ENCODE peak calls at places on chromosomes 7 and 10, in four cellular contexts. B is neural crest cell, Y is NCI-H526, J is heart left ventricle. R is an unnamed sample.

GRCh38 chr7:24715171-24715570 is 42.1 kb downstream of the GSDME start:
- DNase-seq in J (no peak), B (no peak), Y (no peak), R (no peak)

GRCh38 chr7:45984386-45985295 is 63.6 kb upstream of the IGFBP3 start:
- DNase-seq in J (no peak), B (no peak), Y (no peak), R (no peak)

GRCh38 chr7:158313931-158314330 is 273.7 kb downstream of the PTPRN2 start:
- DNase-seq in B (no peak), J (no peak), Y (no peak), R (no peak)

GRCh38 chr10:15321431-15322321 is 49.4 kb downstream of the FAM171A1 start:
- DNase-seq in J (peak), B (no peak), Y (no peak), R (no peak)

GRCh38 chr10:124293641-124294449 is 124.9 kb downstream of the OAT start:
- DNase-seq in B (no peak), J (no peak), Y (no peak), R (no peak)

GRCh38 chr7:157041004-157041403 is 30.5 kb upstream of the MNX1 start:
- DNase-seq in Y (peak), J (no peak), B (no peak), R (no peak)

GRCh38 chr7:109699661-109700060 is 1130.0 kb downstream of the DNAJB9 start:
- DNase-seq in Y (no peak), B (no peak), J (no peak), R (no peak)

GRCh38 chr10:116331815-116332214 is 7.6 kb downstream of the CCDC172 start:
- DNase-seq in J (no peak), B (no peak), Y (no peak), R (no peak)

GRCh38 chr7:148838905-148839304 is 45.2 kb downstream of the EZH2 start:
- DNase-seq in J (no peak), B (no peak), Y (no peak), R (no peak)

GRCh38 chr10:119448579-119449209 is 93.8 kb downstream of the RGS10 start:
- DNase-seq in B (no peak), Y (no peak), J (no peak), R (no peak)

R was measured in glomerular endothelial cell.